ENCODE peak calls at places on chromosomes 5 and 9, in nine cellular contexts. G is activated naive CD8-positive, alpha-beta T cell treated with anti-CD3 and anti-CD28 coated beads for 36 hours; F is COR-L47; T is erythroblast; N is adrenal gland; Q is activated T-helper 1 cell treated with anti-CD3 and anti-CD28 coated beads, Interleukin-2, amount 50 U/mL, for 16 hours; L is progenitor cell of endocrine pancreas; M is stimulated activated CD4-positive, alpha-beta T cell treated with anti-CD3 and anti-CD28 coated beads, TNF-alpha, amount 100 ng/mL, for 24 hours; B is CD8-positive, alpha-beta T cell. J is an unnamed sample.

GRCh38 chr9:68507098-68507795 is 33.4 kb downstream of the TMEM252 start:
- DNase-seq in G (no peak), F (no peak), T (peak), N (no peak), Q (no peak), L (no peak), M (no peak), B (no peak), J (peak)

GRCh38 chr5:9059920-9060691 is 485.8 kb downstream of the SEMA5A start:
- DNase-seq in G (no peak), F (no peak), T (no peak), N (peak), Q (no peak), L (no peak), M (no peak), B (no peak), J (no peak)

GRCh38 chr5:174520420-174521396 is 203.7 kb upstream of the MSX2 start:
- DNase-seq in G (no peak), F (peak), T (no peak), N (no peak), Q (no peak), L (peak), M (no peak), B (no peak), J (no peak)

GRCh38 chr5:160171656-160172055 is 52.4 kb upstream of the PWWP2A start:
- DNase-seq in G (no peak), F (peak), T (no peak), N (no peak), Q (no peak), L (no peak), M (no peak), B (no peak), J (no peak)

GRCh38 chr5:109945097-109945678 is 255.5 kb downstream of the MAN2A1 start:
- DNase-seq in G (no peak), F (no peak), T (no peak), N (no peak), Q (no peak), L (no peak), M (no peak), B (no peak), J (no peak)

GRCh38 chr9:93261281-93261680 is 77.3 kb downstream of the WNK2 start:
- DNase-seq in G (no peak), F (no peak), T (no peak), N (peak), Q (no peak), L (no peak), M (no peak), B (no peak), J (no peak)

GRCh38 chr5:65086234-65086886 is 317.6 kb downstream of the CWC27 start:
- DNase-seq in G (no peak), F (no peak), T (no peak), N (no peak), Q (no peak), L (no peak), M (no peak), B (no peak), J (no peak)

GRCh38 chr5:73417307-73418035 is 31.1 kb downstream of the FOXD1 start:
- DNase-seq in G (no peak), F (peak), T (no peak), N (no peak), Q (no peak), L (no peak), M (no peak), B (no peak), J (no peak)

GRCh38 chr9:125700791-125701190 is 6.2 kb downstream of the MAPKAP1 start:
- DNase-seq in G (peak), F (no peak), T (no peak), N (no peak), Q (no peak), L (no peak), M (peak), B (no peak), J (no peak)

GRCh38 chr5:125042243-125042887 is 295.9 kb upstream of the ZNF608 start:
- DNase-seq in G (no peak), F (no peak), T (no peak), N (no peak), Q (no peak), L (no peak), M (no peak), B (no peak), J (no peak)

GRCh38 chr5:141510850-141511718 is 22.2 kb downstream of the PCDHGC5 start:
- DNase-seq in G (no peak), F (no peak), T (no peak), N (no peak), Q (no peak), L (no peak), M (no peak), B (no peak), J (no peak)

GRCh38 chr9:98989036-98990000 is 45.6 kb downstream of the COL15A1 start:
- DNase-seq in G (no peak), F (no peak), T (no peak), N (peak), Q (no peak), L (no peak), M (no peak), B (no peak), J (peak)

GRCh38 chr5:131536211-131536826 is 98.7 kb downstream of the RAPGEF6 start:
- DNase-seq in G (no peak), F (no peak), T (no peak), N (no peak), Q (no peak), L (no peak), M (no peak), B (no peak), J (peak)

GRCh38 chr9:108535526-108535925 is 320.3 kb downstream of the ACTL7B start:
- DNase-seq in G (no peak), F (no peak), T (peak), N (peak), Q (no peak), L (no peak), M (no peak), B (no peak), J (peak)

J was measured in OCI-M1.